ENCODE peak calls at places on chromosomes 7 and 10, in seven cellular contexts. E is transverse colon, T is GM23338, D is spleen, K is lower lobe of right lung, L is neural progenitor cell, W is lung. P is an unnamed sample.

GRCh38 chr10:99365761-99366160 is 36.6 kb downstream of the CNNM1 start:
- DNase-seq in E (no peak), T (no peak), D (no peak), K (no peak), L (no peak), W (no peak), P (no peak)

GRCh38 chr10:99658622-99659030 is 683 bp upstream of the ENTPD7 start:
- DNase-seq in E (peak; percentile 68), T (peak; percentile 40), D (peak; percentile 90), K (peak; percentile 84), L (peak; percentile 24), W (peak; percentile 60), P (peak; percentile 85)

GRCh38 chr10:75081379-75081778 is 30.1 kb upstream of the SAMD8 start:
- DNase-seq in E (no peak), T (no peak), D (no peak), K (no peak), L (no peak), W (no peak), P (no peak)

GRCh38 chr10:132476146-132477065 is 61.2 kb upstream of the INPP5A start:
- DNase-seq in E (no peak), T (no peak), D (peak; percentile 48), K (peak; percentile 19), L (no peak), W (no peak), P (peak; percentile 34)

GRCh38 chr10:72034761-72035160 is 53.6 kb downstream of the SPOCK2 start:
- DNase-seq in E (no peak), T (no peak), D (no peak), K (no peak), L (no peak), W (no peak), P (no peak)

GRCh38 chr7:149459540-149460433 is 1.1 kb downstream of the ZNF777 start:
- DNase-seq in E (no peak), T (peak; percentile 43), D (no peak), K (no peak), L (no peak), W (no peak), P (no peak)

GRCh38 chr7:155282671-155283070 is 15.0 kb upstream of the INSIG1 start:
- DNase-seq in E (peak; percentile 31), T (no peak), D (no peak), K (peak; percentile 70), L (no peak), W (no peak), P (peak; percentile 49)

GRCh38 chr7:107560898-107561516 is 2.7 kb downstream of the COG5 start:
- DNase-seq in E (no peak), T (no peak), D (no peak), K (no peak), L (no peak), W (no peak), P (no peak)

GRCh38 chr10:28302012-28302667 is 724 bp downstream of the MPP7 start:
- DNase-seq in E (peak; percentile 14), T (peak; percentile 49), D (no peak), K (peak; percentile 51), L (peak; percentile 38), W (peak; percentile 50), P (no peak)
- H3K27ac ChIP-seq in E (peak overlapping the region; percentile 95), T (no peak overlapping the region), D (peak overlapping the region; percentile 93), K (peak overlapping the region; percentile 90), L (peak overlapping the region; percentile 74), W (peak overlapping the region; percentile 97), P (peak overlapping the region; percentile 96)

GRCh38 chr7:151009340-151010001 is 14.8 kb downstream of the ATG9B start:
- DNase-seq in E (no peak), T (peak; percentile 62), D (no peak), K (no peak), L (no peak), W (no peak), P (no peak)

GRCh38 chr7:151006590-151007300 is 15.9 kb downstream of the NOS3 start:
- DNase-seq in E (no peak), T (no peak), D (no peak), K (no peak), L (no peak), W (no peak), P (no peak)

GRCh38 chr7:151007469-151007898 is 16.7 kb downstream of the NOS3 start:
- DNase-seq in E (no peak), T (no peak), D (peak; percentile 85), K (no peak), L (no peak), W (no peak), P (no peak)

GRCh38 chr7:151008511-151009323 is 15.6 kb downstream of the ATG9B start:
- DNase-seq in E (peak; percentile 68), T (peak; percentile 91), D (peak; percentile 96), K (peak; percentile 73), L (peak; percentile 77), W (peak; percentile 59), P (peak; percentile 70)

DNA sequence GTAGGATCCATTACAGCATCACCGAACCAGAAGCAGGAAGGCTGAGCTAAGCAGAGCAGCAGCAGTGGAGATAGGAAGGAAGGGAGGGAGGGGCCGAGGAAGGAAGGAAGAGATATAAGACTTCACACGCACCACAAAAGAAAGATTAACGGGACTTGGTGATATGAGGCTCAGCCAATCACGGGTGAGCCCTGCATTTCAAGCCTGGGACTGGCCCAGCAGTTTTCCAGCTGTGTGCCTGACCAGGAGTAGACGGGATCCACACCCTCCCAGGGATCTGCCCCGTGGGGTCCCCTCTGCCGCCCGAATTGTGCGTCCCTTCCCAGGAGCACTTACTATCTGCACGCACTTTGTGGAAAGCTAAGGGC is 16.2 kb downstream of the ATG9B start:
- DNase-seq in E (no peak), T (no peak), D (no peak), K (no peak), L (no peak), W (no peak), P (no peak)
- H3K4me3 ChIP-seq in E (no peak overlapping the region), T (no peak overlapping the region), D (no peak overlapping the region), K (peak overlapping the region; percentile 29), L (no peak overlapping the region), W (no peak overlapping the region), P (peak overlapping the region; percentile 39)

GRCh38 chr7:75058406-75058805 is 15.2 kb downstream of the RCC1L start:
- DNase-seq in E (no peak), T (no peak), D (no peak), K (no peak), L (no peak), W (no peak), P (no peak)

GRCh38 chr7:75054744-75055527 is 18.7 kb downstream of the RCC1L start:
- DNase-seq in E (no peak), T (no peak), D (no peak), K (peak; percentile 67), L (no peak), W (peak; percentile 61), P (no peak)

GRCh38 chr7:75050501-75050900 is 23.1 kb downstream of the RCC1L start:
- DNase-seq in E (no peak), T (no peak), D (no peak), K (no peak), L (no peak), W (no peak), P (no peak)

GRCh38 chr7:75056476-75056875 is 17.1 kb downstream of the RCC1L start:
- DNase-seq in E (no peak), T (no peak), D (no peak), K (no peak), L (no peak), W (no peak), P (no peak)

GRCh38 chr7:75055830-75056431 is 17.7 kb downstream of the RCC1L start:
- DNase-seq in E (no peak), T (no peak), D (no peak), K (no peak), L (no peak), W (no peak), P (no peak)
- H3K27ac ChIP-seq in E (peak overlapping the region; percentile 63), T (no peak overlapping the region), D (no peak overlapping the region), K (peak overlapping the region; percentile 43), L (no peak overlapping the region), W (peak overlapping the region; percentile 65), P (peak overlapping the region; percentile 40)

DNA sequence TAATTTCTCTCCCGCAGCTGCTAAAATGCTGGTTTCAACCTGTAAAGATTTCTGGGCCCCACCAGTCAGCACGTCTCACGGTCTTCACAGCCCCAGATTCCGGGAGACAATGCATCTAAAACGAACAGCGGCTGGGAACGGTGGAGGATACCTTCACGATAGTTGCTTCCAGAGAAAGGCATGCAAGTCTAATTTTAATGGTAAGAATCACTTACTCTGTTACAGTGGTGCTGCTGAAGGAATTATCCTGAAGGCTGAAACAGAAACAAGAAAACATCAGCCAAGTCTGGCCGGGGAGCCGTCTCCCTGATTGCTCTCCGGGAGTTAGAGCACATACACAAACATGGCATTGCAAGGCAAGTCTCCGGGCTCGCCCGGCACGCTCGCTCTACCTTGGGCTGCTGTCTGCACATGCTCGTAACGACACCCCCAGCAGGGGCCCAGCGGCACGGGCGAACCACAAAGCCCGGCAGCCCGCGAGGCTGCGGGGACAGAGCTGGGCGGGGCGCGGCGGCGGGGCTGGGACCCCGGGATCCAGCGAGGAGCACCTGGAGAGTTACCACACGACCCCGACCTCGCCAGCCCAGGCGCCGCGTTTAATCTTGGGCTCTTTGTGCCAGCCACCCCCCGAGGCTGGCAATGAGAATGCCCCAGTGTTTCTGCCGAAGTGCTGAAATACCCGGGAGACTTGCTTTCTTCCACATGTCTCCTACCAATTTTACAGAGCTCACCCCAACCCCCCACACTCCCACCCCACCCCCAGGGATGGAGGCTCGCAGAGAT is at the start of gene FAM13C:
- DNase-seq in E (peak; percentile 68), T (peak; percentile 85), D (peak; percentile 82), K (peak; percentile 74), L (peak; percentile 86), W (peak; percentile 62), P (peak; percentile 65)
- H3K4me3 ChIP-seq in E (peak within 1 kb of the TSS; percentile 50), T (peak within 1 kb of the TSS; percentile 64), D (peak within 1 kb of the TSS; percentile 34), K (peak within 1 kb of the TSS; percentile 60), L (peak within 1 kb of the TSS; percentile 62), W (peak within 1 kb of the TSS; percentile 45), P (peak within 1 kb of the TSS; percentile 54)

GRCh38 chr7:4837814-4838625 is 23.8 kb downstream of the PAPOLB start:
- DNase-seq in E (no peak), T (peak; percentile 48), D (peak; percentile 64), K (no peak), L (peak; percentile 82), W (no peak), P (no peak)

GRCh38 chr7:4834601-4835397 is 27.0 kb downstream of the PAPOLB start:
- DNase-seq in E (no peak), T (no peak), D (peak; percentile 59), K (peak; percentile 46), L (no peak), W (no peak), P (no peak)

GRCh38 chr7:4835398-4836205 is 26.2 kb downstream of the PAPOLB start:
- DNase-seq in E (no peak), T (no peak), D (peak; percentile 51), K (no peak), L (no peak), W (no peak), P (no peak)

GRCh38 chr7:4837041-4837813 is 24.6 kb downstream of the PAPOLB start:
- DNase-seq in E (no peak), T (no peak), D (peak; percentile 67), K (peak; percentile 39), L (no peak), W (no peak), P (peak; percentile 41)

DNA sequence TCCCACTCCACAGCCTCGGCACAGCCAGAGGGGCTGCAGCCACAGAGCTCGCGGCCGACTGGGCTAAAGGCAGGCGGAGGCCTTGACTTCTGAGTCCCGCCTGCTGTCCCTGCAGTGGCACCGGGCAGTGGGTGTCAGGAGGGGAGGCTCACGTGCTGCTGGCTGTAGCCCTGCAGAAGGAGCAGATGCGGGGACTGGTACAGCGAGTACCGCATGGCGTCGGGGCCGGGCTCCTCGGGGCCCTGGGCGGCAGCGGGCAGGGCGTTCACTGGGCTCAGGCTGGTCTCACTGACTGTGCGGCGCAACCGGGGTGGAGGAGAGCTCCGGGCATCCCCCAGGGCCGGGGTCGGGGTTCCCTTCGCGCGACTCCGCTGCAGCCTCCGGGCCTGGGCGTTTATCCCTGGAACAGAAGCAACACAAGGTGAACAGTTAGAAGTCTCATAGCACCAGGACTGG is 25.6 kb downstream of the PAPOLB start:
- DNase-seq in E (no peak), T (no peak), D (peak; percentile 70), K (peak; percentile 41), L (no peak), W (no peak), P (no peak)
- H3K27ac ChIP-seq in E (no peak overlapping the region), T (no peak overlapping the region), D (no peak overlapping the region), K (no peak overlapping the region), L (no peak overlapping the region), W (no peak overlapping the region), P (no peak overlapping the region)

P was measured in Peyer's patch.